ENCODE peak calls at places on chromosomes 5 and 9, in ten cellular contexts. I is kidney, Z is A549, B is tibial artery, D is body of pancreas, N is ovary, Q is left ventricle myocardium inferior, X is esophagus squamous epithelium, G is mammary epithelial cell, L is HCT116. R is an unnamed sample.

GRCh38 chr5:2272755-2273154 is 390.0 kb upstream of the IRX4 start:
- DNase-seq in I (no peak), Z (no peak), B (no peak), D (no peak), N (no peak), Q (no peak), X (no peak), G (no peak), L (no peak), R (no peak)

GRCh38 chr5:134018154-134018985 is 13.6 kb upstream of the VDAC1 start:
- DNase-seq in I (no peak), Z (peak; percentile 92), B (no peak), D (peak; percentile 75), N (no peak), Q (no peak), X (no peak), G (peak; percentile 15), L (no peak), R (no peak)

GRCh38 chr5:107570805-107571531 is 99.8 kb downstream of the EFNA5 start:
- DNase-seq in I (no peak), Z (peak; percentile 41), B (no peak), D (peak; percentile 13), N (no peak), Q (no peak), X (no peak), G (peak; percentile 56), L (no peak), R (no peak)

GRCh38 chr9:134625361-134626140 is 16.1 kb upstream of the COL5A1 start:
- DNase-seq in I (no peak), Z (no peak), B (peak; percentile 14), D (no peak), N (peak; percentile 21), Q (no peak), X (no peak), G (no peak), L (no peak), R (peak; percentile 3)

GRCh38 chr5:76718381-76718832 is 2.5 kb downstream of the F2R start:
- DNase-seq in I (no peak), Z (no peak), B (no peak), D (no peak), N (no peak), Q (no peak), X (no peak), G (no peak), L (no peak), R (no peak)

GRCh38 chr9:86034863-86035734 is 64.3 kb downstream of the GOLM1 start:
- DNase-seq in I (no peak), Z (peak; percentile 79), B (no peak), D (peak; percentile 49), N (no peak), Q (no peak), X (no peak), G (peak; percentile 11), L (peak; percentile 29), R (peak; percentile 74)

GRCh38 chr5:52632281-52632680 is 155.4 kb upstream of the ITGA1 start:
- DNase-seq in I (no peak), Z (no peak), B (no peak), D (no peak), N (no peak), Q (no peak), X (no peak), G (no peak), L (no peak), R (no peak)

GRCh38 chr9:35907732-35908483 is 1.4 kb upstream of the SPAAR start:
- DNase-seq in I (peak; percentile 93), Z (peak; percentile 88), B (peak; percentile 74), D (peak; percentile 75), N (peak; percentile 88), Q (peak; percentile 75), X (no peak), G (peak; percentile 74), L (peak; percentile 32), R (peak; percentile 68)

GRCh38 chr5:126106032-126106431 is 317.2 kb upstream of the GRAMD2B start:
- DNase-seq in I (no peak), Z (no peak), B (no peak), D (no peak), N (no peak), Q (no peak), X (no peak), G (peak; percentile 89), L (no peak), R (no peak)

GRCh38 chr5:25006734-25007133 is 362.0 kb upstream of the CDH10 start:
- DNase-seq in I (no peak), Z (peak; percentile 67), B (no peak), D (no peak), N (no peak), Q (no peak), X (no peak), G (peak; percentile 5), L (no peak), R (no peak)

GRCh38 chr9:133767625-133768024 is 29.5 kb upstream of the SARDH start:
- DNase-seq in I (peak; percentile 25), Z (no peak), B (no peak), D (no peak), N (peak; percentile 2), Q (no peak), X (no peak), G (no peak), L (no peak), R (peak; percentile 0)

GRCh38 chr5:140324041-140324833 is 21.3 kb upstream of the PFDN1 start:
- DNase-seq in I (no peak), Z (no peak), B (no peak), D (no peak), N (no peak), Q (no peak), X (no peak), G (no peak), L (no peak), R (no peak)
- H3K4me1 ChIP-seq in I (peaks cover 19% of the 10 kb centered on the region), Z (peaks cover 47% of the 10 kb centered on the region), B (peaks cover 5% of the 10 kb centered on the region), D (peaks cover 36% of the 10 kb centered on the region), N (peaks cover 8% of the 10 kb centered on the region), Q (peaks cover 64% of the 10 kb centered on the region), X (peaks cover 73% of the 10 kb centered on the region), G (peaks cover 29% of the 10 kb centered on the region), L (peaks cover 25% of the 10 kb centered on the region), R (no peaks in the 10 kb centered on the region)

GRCh38 chr9:92614763-92615441 is 55.0 kb downstream of the IPPK start:
- DNase-seq in I (no peak), Z (no peak), B (no peak), D (no peak), N (peak; percentile 66), Q (no peak), X (no peak), G (no peak), L (no peak), R (no peak)
- TF ChIP-seq CTCF in I (no peak), Z (no peak), B (no peak), D (no peak), N (no peak), Q (no peak), X (no peak), G (no peak), L (no peak), R (no peak)

DNA sequence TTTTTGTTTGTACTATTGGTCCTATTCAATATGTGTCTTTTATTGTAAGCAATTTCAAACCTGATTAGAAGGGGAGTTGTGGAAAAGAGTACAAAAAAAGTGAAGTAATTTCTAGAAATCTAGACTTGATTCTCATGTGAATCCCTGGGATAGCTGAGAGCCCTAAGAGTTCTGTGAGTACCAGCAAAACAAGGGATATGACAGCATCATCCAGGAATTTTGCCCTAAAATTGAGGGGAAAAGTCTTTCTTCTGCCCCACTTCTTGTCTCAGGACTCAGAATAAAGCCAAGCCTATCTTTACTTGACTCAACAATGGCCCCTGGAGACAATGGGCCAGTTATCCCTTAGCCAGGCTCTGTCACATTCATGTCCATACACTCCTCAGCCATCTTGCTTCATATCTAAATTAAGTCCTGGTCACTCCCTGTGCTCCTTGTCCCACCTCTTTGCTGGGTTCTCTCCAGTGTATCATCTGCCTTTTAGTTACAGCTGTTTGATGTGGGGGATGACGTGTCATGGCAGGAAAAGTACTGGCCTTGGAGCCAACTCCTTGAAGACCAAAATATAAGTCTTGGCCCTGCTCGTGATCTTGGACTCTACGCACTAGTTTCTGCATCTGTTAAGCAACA is 81.2 kb downstream of the ADAMTS12 start:
- DNase-seq in I (no peak), Z (no peak), B (no peak), D (peak; percentile 23), N (no peak), Q (no peak), X (no peak), G (no peak), L (no peak), R (no peak)
- H3K4me3 ChIP-seq in I (no peak overlapping the region), Z (no peak overlapping the region), B (no peak overlapping the region), D (no peak overlapping the region), N (no peak overlapping the region), Q (no peak overlapping the region), X (no peak overlapping the region), G (no peak overlapping the region), L (no peak overlapping the region), R (no peak overlapping the region)

GRCh38 chr5:173454381-173454763 is 126.2 kb upstream of the STC2 start:
- DNase-seq in I (no peak), Z (peak; percentile 75), B (no peak), D (no peak), N (no peak), Q (no peak), X (no peak), G (no peak), L (no peak), R (no peak)

GRCh38 chr5:173456751-173457171 is 128.5 kb upstream of the STC2 start:
- DNase-seq in I (no peak), Z (no peak), B (no peak), D (no peak), N (no peak), Q (no peak), X (no peak), G (peak; percentile 16), L (no peak), R (no peak)

GRCh38 chr5:173453167-173453566 is 125.0 kb upstream of the STC2 start:
- DNase-seq in I (no peak), Z (peak; percentile 33), B (no peak), D (no peak), N (no peak), Q (no peak), X (no peak), G (peak; percentile 41), L (no peak), R (no peak)

GRCh38 chr5:173455599-173455957 is 127.4 kb upstream of the STC2 start:
- DNase-seq in I (no peak), Z (no peak), B (no peak), D (no peak), N (no peak), Q (no peak), X (no peak), G (no peak), L (no peak), R (no peak)

DNA sequence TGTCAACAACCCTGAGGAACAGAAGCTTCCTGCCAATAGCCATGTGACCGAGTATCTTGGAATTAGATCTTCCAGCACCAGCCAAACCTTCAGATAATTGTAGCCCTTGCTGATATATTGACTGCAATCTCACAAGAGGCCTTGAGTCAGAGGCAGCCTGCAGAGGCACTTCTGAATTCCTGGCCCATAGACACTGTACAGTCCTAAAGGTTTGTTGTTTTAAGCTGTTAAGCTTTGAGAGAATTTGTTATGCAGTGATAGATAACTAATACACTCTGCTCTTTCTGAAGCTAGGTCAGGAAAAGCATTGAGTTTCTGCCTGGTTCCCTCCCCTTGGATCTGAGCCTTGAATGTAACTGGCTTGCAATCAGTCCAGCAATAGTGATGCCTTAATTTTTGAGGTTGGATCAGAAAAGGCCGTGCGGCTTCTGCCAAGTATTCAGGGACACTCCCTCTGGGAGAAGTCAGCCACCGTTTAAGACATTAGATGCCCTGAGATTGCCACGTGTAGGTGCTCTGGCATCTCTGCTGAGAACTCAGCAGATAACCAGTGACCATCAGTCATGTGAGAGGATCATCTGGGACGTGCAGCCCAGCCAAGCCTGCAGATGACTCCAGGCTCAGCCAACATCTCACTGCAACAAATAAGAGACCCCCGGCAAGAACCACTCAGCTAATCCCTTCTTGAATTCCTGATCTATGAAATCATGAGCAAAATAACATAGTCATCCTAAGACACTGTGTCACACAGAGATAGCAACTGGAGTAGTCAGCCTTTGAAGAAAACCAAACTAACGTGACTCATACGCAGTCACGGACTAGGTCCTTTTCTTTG is 126.8 kb upstream of the STC2 start:
- DNase-seq in I (no peak), Z (peak; percentile 93), B (peak; percentile 71), D (peak; percentile 41), N (no peak), Q (peak; percentile 52), X (no peak), G (peak; percentile 91), L (peak; percentile 95), R (peak; percentile 13)
- H3K4me1 ChIP-seq in I (no peaks in the 10 kb centered on the region), Z (peaks cover 46% of the 10 kb centered on the region), B (no peaks in the 10 kb centered on the region), D (peaks cover 38% of the 10 kb centered on the region), N (peaks cover 2% of the 10 kb centered on the region), Q (peaks cover 50% of the 10 kb centered on the region), X (peaks cover 16% of the 10 kb centered on the region), G (peaks cover 47% of the 10 kb centered on the region), L (peaks cover 74% of the 10 kb centered on the region), R (peaks cover 4% of the 10 kb centered on the region)

R was measured in BE2C.